ENCODE peak calls at places on chromosomes 5 and 9, in five cellular contexts. J is H1, C is A549, Q is K562, W is HepG2. V is an unnamed sample.

GRCh38 chr5:132497488-132497997 is 7.0 kb upstream of the IRF1 start:
- DNase-seq in W (no peak), C (peak), J (no peak), Q (no peak), V (peak)

GRCh38 chr9:138072161-138072842 is 194.7 kb downstream of the CACNA1B start:
- DNase-seq in W (no peak), J (no peak), C (no peak), Q (no peak), V (no peak)

GRCh38 chr5:143652104-143652700 is 159.8 kb upstream of the HMHB1 start:
- DNase-seq in J (no peak), Q (no peak), C (no peak), W (no peak), V (no peak)

GRCh38 chr5:127040779-127041520 is 10.6 kb upstream of the MARCHF3 start:
- DNase-seq in J (no peak), Q (peak), W (no peak), C (peak), V (peak)

GRCh38 chr9:89497978-89498844 is at the start of gene SEMA4D:
- DNase-seq in C (peak), W (no peak), Q (peak), J (peak), V (peak)

GRCh38 chr9:109499061-109499630 is 1.0 kb upstream of the PTPN3 start:
- DNase-seq in Q (no peak), W (no peak), C (no peak), J (no peak), V (no peak)

GRCh38 chr9:89256225-89256624 is 54.8 kb upstream of the CKS2 start:
- DNase-seq in Q (no peak), C (no peak), W (no peak), J (no peak), V (no peak)

GRCh38 chr9:84570482-84571154 is 98.9 kb upstream of the NTRK2 start:
- DNase-seq in C (no peak), J (no peak), Q (no peak), W (no peak), V (no peak)

GRCh38 chr9:79013715-79014610 is 557.8 kb upstream of the TLE4 start:
- DNase-seq in W (no peak), C (no peak), J (no peak), Q (no peak), V (peak)

GRCh38 chr5:4229414-4229813 is 633.8 kb downstream of the IRX1 start:
- DNase-seq in J (no peak), W (no peak), Q (no peak), C (no peak), V (no peak)

GRCh38 chr9:135075234-135076142 is 12.0 kb upstream of the OLFM1 start:
- DNase-seq in J (no peak), C (no peak), Q (no peak), W (no peak), V (no peak)
- H3K4me3 ChIP-seq in J (peak), C (peak), Q (no peak), W (no peak), V (no peak)

GRCh38 chr5:56512314-56512996 is 279.3 kb upstream of the ANKRD55 start:
- DNase-seq in C (no peak), Q (no peak), J (no peak), W (no peak), V (no peak)
- TF ChIP-seq JUN in C (no peak), Q (no peak), J (no peak), W (no peak), V (no peak)

GRCh38 chr5:159061834-159062530 is 37.7 kb downstream of the EBF1 start:
- DNase-seq in J (no peak), Q (no peak), W (no peak), C (no peak), V (peak)
- H3K4me3 ChIP-seq in J (peak), Q (no peak), W (no peak), C (no peak), V (no peak)

DNA sequence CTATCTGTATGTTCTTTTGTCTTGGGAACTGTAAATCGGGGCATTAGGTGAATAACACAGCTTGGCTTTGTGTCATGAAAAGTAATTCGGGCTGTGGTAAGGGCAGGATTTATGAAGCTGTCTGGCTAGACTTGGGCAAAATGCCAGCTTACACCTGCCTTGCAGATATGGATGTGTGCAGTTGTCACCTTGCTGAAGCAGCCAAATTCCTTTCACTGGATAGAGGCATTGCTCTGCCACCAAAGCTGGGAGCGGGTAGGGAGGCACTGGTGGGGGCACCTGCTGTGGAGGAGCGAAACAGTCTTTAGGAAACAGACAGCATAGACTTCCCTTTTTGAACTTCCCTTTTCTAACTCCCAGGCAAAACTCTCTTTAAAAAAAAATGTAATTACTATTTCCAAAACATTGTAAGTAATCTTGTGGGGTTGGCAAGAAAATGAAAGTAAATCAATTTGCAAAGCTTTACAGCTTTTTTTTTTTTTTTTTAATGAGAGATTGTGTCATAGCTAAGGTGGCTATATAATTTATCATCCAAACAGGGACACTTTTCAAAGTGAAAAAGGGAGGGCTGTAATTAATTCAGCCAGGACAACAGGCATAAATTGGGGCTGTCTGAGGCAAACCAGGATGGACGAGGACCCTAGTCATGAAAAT is 545.3 kb downstream of the CSNK1G3 start:
- DNase-seq in C (no peak), W (no peak), J (no peak), Q (no peak), V (peak)
- TF ChIP-seq JUN in C (no peak), W (no peak), J (no peak), Q (no peak), V (no peak)